ENCODE peak calls at places on chromosomes 1 and 21, in six cellular contexts. D is tibial artery, C is fibroblast of the aortic adventitia, E is left ventricle myocardium inferior, T is GM12878, F is ovary. U is an unnamed sample.

GRCh38 chr1:168507271-168507670 is 36.5 kb downstream of the XCL2 start:
- DNase-seq in E (no peak), F (no peak), T (no peak), D (no peak), C (peak), U (no peak)

GRCh38 chr1:38279148-38279547 is 232.6 kb upstream of the POU3F1 start:
- DNase-seq in E (no peak), T (no peak), F (no peak), C (no peak), D (no peak), U (no peak)

GRCh38 chr1:55773189-55773940 is 558.2 kb upstream of the USP24 start:
- DNase-seq in F (no peak), C (peak), T (no peak), E (no peak), D (no peak), U (no peak)

GRCh38 chr1:180152588-180152987 is 2.1 kb upstream of the QSOX1 start:
- DNase-seq in D (no peak), F (no peak), C (no peak), E (no peak), T (no peak), U (no peak)

GRCh38 chr1:16180291-16180824 is 24.5 kb upstream of the EPHA2 start:
- DNase-seq in T (no peak), C (no peak), E (no peak), F (no peak), D (no peak), U (peak)

GRCh38 chr1:101452825-101453224 is 216.0 kb downstream of the S1PR1 start:
- DNase-seq in D (no peak), E (no peak), F (no peak), C (no peak), T (no peak), U (no peak)

GRCh38 chr1:235513495-235514366 is 9.5 kb upstream of the B3GALNT2 start:
- DNase-seq in F (peak), T (no peak), E (no peak), D (no peak), C (peak), U (peak)

GRCh38 chr1:41882068-41882477 is 36.6 kb downstream of the HIVEP3 start:
- DNase-seq in F (no peak), T (no peak), E (no peak), C (no peak), D (no peak), U (no peak)

GRCh38 chr1:153344718-153345025 is 4.0 kb downstream of the PGLYRP4 start:
- DNase-seq in E (no peak), F (no peak), C (no peak), T (no peak), D (no peak), U (no peak)

GRCh38 chr21:36113647-36114428 is 21.0 kb upstream of the CBR3 start:
- DNase-seq in T (no peak), C (no peak), E (no peak), D (no peak), F (no peak), U (no peak)

GRCh38 chr1:46405724-46406123 is 11.6 kb downstream of the FAAH start:
- DNase-seq in C (no peak), T (no peak), F (no peak), D (no peak), E (no peak), U (peak)

GRCh38 chr1:46405204-46405555 is 11.1 kb downstream of the FAAH start:
- DNase-seq in F (no peak), C (no peak), T (no peak), D (no peak), E (no peak), U (no peak)

GRCh38 chr1:46407636-46408035 is 13.5 kb downstream of the FAAH start:
- DNase-seq in C (no peak), D (no peak), F (no peak), E (no peak), T (no peak), U (no peak)

GRCh38 chr1:46408356-46409062 is 14.4 kb downstream of the FAAH start:
- DNase-seq in E (no peak), F (no peak), C (peak), D (no peak), T (no peak), U (peak)

DNA sequence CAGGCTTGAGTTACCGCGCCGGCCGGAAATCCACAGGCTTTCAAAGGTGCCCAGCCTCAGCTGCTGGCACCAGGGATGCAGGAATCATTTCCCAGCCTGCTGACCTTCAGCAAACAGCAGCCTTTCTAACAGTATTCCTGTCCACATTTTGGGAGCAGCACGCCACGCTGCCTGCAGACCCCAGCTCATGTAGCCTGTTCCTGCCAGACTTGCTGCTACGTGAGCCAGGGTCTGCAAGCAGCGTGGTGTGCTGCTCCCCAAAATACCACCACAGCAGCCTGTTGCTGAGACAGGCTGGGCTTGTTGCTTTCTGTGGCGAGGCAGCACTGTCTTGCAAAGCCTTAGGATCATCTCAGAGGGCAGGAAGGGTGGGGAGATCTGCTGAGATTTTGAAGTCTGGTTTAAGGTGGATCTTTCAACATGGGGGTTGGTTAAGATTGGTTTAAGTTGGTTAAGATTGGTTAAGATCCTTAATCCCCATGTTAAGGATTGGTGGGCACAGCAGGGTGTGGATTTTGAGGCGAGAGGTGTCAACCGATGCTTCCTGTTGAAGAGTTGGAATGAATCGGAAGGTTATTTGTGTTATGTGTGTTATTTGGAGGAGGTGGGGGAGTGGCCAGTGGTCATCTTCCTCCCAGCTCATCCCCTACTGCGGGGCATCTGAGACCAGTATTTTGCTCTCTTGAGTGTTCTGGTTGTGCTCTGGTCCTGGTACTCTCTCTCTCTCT is 12.9 kb downstream of the FAAH start:
- DNase-seq in C (no peak), F (no peak), D (no peak), T (no peak), E (no peak), U (peak)
- H3K4me3 ChIP-seq in C (no peak), F (peak), D (peak), T (no peak), E (peak), U (peak)

DNA sequence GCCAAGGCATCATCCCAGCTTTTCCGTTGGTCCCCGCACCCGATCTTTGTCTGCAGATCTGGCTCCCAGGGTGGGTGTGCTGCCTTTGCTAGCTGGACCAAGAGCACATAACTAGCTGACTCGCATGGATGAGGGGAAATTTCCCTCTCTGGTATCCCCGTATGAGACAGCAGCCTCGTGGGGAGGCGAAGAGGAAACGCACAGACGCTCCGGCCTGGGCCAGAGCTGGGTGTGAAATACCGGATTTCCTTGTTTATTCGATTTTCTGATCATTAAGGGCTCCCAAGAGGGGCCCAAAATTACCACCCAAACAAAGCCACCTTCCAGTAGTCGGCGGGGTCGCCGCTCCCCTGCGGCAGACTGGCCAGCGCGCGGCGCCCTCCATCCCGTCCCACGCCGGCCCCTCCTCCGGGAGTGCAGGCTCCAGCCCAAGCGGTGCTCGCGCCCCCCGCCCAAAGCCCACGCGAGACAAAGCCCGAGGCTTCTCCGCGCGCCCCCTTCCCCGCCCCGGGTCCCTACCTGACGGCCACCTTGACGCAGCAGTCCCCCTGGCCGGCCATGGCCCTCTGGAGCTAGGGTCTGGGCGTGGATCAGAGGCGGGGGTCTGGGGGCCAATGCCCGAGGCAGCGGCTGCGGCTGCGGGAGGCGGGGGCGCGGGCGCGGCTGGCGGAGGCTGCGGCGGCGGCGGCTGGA is 544 bp downstream of the KIF21B start:
- DNase-seq in D (no peak), T (no peak), C (no peak), F (no peak), E (no peak), U (peak)
- TF ChIP-seq CTCF in D (no peak), T (no peak), C (no peak), F (no peak), E (no peak), U (no peak)

DNA sequence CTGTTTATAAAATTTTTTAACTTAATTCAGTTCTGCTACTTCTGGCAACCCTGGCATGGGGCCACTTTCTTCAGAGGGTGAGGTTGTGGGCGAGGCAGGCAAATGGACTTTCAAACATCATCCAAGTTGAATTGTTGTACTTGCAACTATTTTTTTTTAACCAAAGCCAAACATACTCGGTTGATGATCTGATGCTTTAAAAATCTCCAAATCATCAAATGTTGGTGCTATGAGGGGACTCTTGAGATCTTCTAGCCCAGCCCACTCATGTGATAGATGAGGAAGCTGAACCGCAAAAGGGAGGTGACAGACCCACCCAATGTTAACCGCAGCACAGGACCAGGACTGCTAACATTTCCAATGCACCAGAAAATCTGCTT is 6.7 kb downstream of the SLC1A7 start:
- DNase-seq in T (no peak), E (no peak), C (peak), F (no peak), D (no peak), U (peak)
- H3K4me3 ChIP-seq in T (no peak), E (no peak), C (no peak), F (no peak), D (no peak), U (no peak)

GRCh38 chr21:20445971-20446370 is 552.2 kb upstream of the NCAM2 start:
- DNase-seq in D (no peak), F (no peak), C (no peak), T (no peak), E (no peak), U (peak)

DNA sequence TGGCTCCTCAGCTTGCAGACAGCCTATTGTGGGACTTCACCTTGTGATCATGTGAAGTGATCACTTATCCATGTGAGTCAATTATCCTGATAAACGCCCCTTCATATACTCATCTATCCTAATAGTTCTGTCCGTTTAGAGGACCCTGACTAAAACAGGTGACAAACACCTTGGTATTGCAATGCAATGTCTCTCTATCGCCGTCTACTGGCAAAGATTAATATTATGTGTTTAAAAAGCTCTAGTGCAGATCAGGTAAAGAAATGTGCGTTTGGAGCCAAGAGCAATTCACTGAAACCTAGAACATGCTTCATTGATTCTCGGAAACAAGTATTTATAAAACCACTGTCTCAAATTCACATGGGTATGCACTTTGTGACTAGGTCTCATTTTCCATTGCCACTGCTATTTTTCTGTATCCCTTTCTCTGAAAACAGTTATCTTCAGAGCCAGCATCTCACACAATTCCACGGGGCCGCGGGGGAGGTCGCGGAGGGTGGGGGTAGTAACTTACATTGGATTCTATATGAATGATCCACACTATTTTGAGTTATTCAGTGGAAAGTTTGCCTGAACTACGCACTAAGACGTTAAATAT is 554.6 kb upstream of the NCAM2 start:
- DNase-seq in F (no peak), C (no peak), E (no peak), T (no peak), D (no peak), U (peak)
- TF ChIP-seq CTCF in F (no peak), C (no peak), E (peak), T (peak), D (no peak), U (peak)

GRCh38 chr1:201260236-201260591 is 23.1 kb upstream of the PKP1 start:
- DNase-seq in E (no peak), C (peak), F (no peak), D (no peak), T (no peak), U (no peak)
- H3K4me3 ChIP-seq in E (peak), C (no peak), F (no peak), D (no peak), T (no peak), U (no peak)